ENCODE peak calls at places on chromosomes 1 and 21, in six cellular contexts. V, F, U, B, J and C are unnamed samples.

GRCh38 chr1:186225089-186225488 is 150.0 kb downstream of the TPR start:
- DNase-seq in J (peak), F (peak), B (no peak), U (no peak), V (no peak), C (no peak)

GRCh38 chr1:224719716-224720115 is 103.6 kb downstream of the CNIH3 start:
- DNase-seq in B (no peak), J (no peak), U (no peak), F (no peak), V (no peak), C (no peak)

GRCh38 chr1:20584890-20585289 is 4.0 kb upstream of the CDA start:
- DNase-seq in F (no peak), B (no peak), V (peak), J (no peak), U (no peak), C (peak)

GRCh38 chr1:157584503-157584902 is 13.4 kb downstream of the FCRL4 start:
- DNase-seq in F (no peak), J (no peak), V (no peak), U (no peak), B (no peak), C (no peak)

GRCh38 chr21:45102391-45102932 is 28.1 kb downstream of the ADARB1 start:
- DNase-seq in J (peak), U (no peak), V (no peak), B (no peak), F (peak), C (no peak)

GRCh38 chr1:11498956-11499824 is 20.2 kb downstream of the DISP3 start:
- DNase-seq in U (peak), J (no peak), F (no peak), B (no peak), V (no peak), C (no peak)

GRCh38 chr1:39683591-39684312 is 7.5 kb downstream of the HPCAL4 start:
- DNase-seq in V (peak), U (no peak), J (no peak), F (no peak), B (no peak), C (no peak)

GRCh38 chr1:165679282-165680036 is 18.9 kb downstream of the ALDH9A1 start:
- DNase-seq in J (no peak), V (no peak), B (no peak), F (no peak), U (no peak), C (no peak)

GRCh38 chr21:45420061-45420521 is 15.1 kb downstream of the COL18A1 start:
- DNase-seq in V (no peak), B (no peak), U (no peak), F (no peak), J (no peak), C (no peak)

GRCh38 chr1:16348414-16349182 is 3.7 kb downstream of the FBXO42 start:
- DNase-seq in V (no peak), J (peak), U (no peak), F (peak), B (no peak), C (peak)

GRCh38 chr21:40662889-40663288 is 184.1 kb downstream of the DSCAM start:
- DNase-seq in J (no peak), F (no peak), V (no peak), B (no peak), U (no peak), C (no peak)

GRCh38 chr21:36059823-36060158 is 535 bp downstream of the SETD4 start:
- DNase-seq in J (peak), V (no peak), F (no peak), B (no peak), U (no peak), C (no peak)

GRCh38 chr1:18486195-18486594 is 5.5 kb downstream of the KLHDC7A start:
- DNase-seq in F (no peak), U (no peak), B (peak), J (no peak), V (peak), C (no peak)

GRCh38 chr1:115771847-115772457 is 3.4 kb upstream of the CASQ2 start:
- DNase-seq in V (peak), F (peak), J (peak), U (peak), B (peak), C (peak)

GRCh38 chr1:246503341-246503740 is 3.7 kb downstream of the SMYD3 start:
- DNase-seq in B (no peak), F (no peak), U (no peak), J (no peak), V (no peak), C (peak)

GRCh38 chr1:204723131-204723787 is 37.7 kb upstream of the LRRN2 start:
- DNase-seq in U (no peak), F (no peak), J (no peak), V (peak), B (no peak), C (no peak)

GRCh38 chr1:160086162-160086892 is 5.0 kb downstream of the KCNJ9 start:
- DNase-seq in F (no peak), J (no peak), B (no peak), V (no peak), U (no peak), C (no peak)

GRCh38 chr1:247639381-247639981 is 34.1 kb downstream of the OR2G3 start:
- DNase-seq in U (peak), B (peak), V (peak), F (no peak), J (peak), C (peak)
- H4K8ac ChIP-seq in U (no peak), B (peak), V (no peak), F (no peak), J (peak), C (no peak)

GRCh38 chr1:38004284-38005101 is 821 bp downstream of the FHL3 start:
- DNase-seq in J (no peak), V (no peak), U (no peak), B (no peak), F (peak), C (no peak)

GRCh38 chr1:38003261-38004250 is 1.8 kb downstream of the FHL3 start:
- DNase-seq in J (no peak), B (no peak), V (no peak), U (no peak), F (peak), C (peak)

GRCh38 chr1:38009088-38009840 is 3.3 kb upstream of the UTP11 start:
- DNase-seq in F (peak), B (no peak), U (no peak), V (no peak), J (no peak), C (peak)

GRCh38 chr1:38005195-38006007 is at the start of gene FHL3:
- DNase-seq in J (peak), F (peak), U (peak), B (no peak), V (peak), C (peak)

DNA sequence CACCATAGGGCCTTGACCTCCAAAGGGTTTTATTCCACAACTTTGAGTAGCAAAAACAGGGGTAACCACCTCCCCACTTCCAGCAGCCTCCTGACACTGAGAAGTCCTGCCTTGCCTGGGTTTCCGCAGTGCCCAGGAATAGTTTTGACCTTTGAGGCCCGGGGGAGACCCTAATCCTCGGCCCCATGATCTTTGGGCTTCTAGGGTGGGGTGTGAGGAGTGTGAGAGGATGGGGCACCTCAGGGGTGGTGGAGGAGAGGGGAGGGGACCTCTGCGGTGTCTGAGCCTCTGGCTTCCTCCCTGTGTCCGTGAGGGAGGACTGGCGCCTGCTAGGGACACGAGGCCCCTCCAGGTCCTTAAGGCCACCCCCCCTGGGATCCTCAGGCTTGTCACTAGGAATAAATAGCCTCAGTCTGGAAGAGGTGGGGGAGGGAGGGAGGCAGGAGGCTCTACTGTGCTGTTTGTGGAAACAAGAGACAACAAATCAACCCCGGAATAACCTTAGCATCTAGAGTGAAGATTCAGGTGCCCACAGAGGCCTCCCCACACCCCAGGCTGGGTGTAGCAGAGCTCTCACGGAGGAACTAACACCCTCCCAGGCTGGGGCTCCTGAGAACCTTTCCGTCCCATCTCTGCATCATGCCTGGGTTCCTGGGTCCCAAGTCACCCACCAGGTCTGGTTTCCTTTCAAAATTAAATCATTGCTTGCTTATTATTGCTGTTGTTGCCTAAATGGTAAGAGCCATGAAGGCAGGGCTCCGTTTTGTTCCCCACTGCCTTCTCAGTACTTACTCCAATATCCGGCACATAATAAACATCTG is 904 bp upstream of the FHL3 start:
- DNase-seq in J (no peak), B (no peak), V (no peak), F (no peak), U (no peak), C (no peak)
- H3K14ac ChIP-seq in J (peak), B (no peak), V (no peak), F (no peak), U (no peak), C (peak)

GRCh38 chr1:93662481-93663190 is 19.0 kb downstream of the BCAR3 start:
- DNase-seq in B (no peak), J (peak), V (no peak), U (no peak), F (peak), C (peak)
- H4K8ac ChIP-seq in B (no peak), J (no peak), V (no peak), U (no peak), F (peak), C (peak)

GRCh38 chr1:65002508-65003315 is 36.4 kb upstream of the JAK1 start:
- DNase-seq in V (peak), B (no peak), U (peak), F (peak), J (peak), C (peak)

GRCh38 chr1:65003316-65003664 is 36.9 kb upstream of the JAK1 start:
- DNase-seq in F (no peak), B (no peak), J (no peak), V (no peak), U (no peak), C (no peak)

GRCh38 chr1:65002156-65002507 is 35.8 kb upstream of the JAK1 start:
- DNase-seq in F (no peak), J (no peak), V (peak), B (no peak), U (no peak), C (no peak)

GRCh38 chr1:64996541-64997257 is 30.4 kb upstream of the JAK1 start:
- DNase-seq in F (no peak), V (no peak), J (no peak), U (no peak), B (no peak), C (no peak)

DNA sequence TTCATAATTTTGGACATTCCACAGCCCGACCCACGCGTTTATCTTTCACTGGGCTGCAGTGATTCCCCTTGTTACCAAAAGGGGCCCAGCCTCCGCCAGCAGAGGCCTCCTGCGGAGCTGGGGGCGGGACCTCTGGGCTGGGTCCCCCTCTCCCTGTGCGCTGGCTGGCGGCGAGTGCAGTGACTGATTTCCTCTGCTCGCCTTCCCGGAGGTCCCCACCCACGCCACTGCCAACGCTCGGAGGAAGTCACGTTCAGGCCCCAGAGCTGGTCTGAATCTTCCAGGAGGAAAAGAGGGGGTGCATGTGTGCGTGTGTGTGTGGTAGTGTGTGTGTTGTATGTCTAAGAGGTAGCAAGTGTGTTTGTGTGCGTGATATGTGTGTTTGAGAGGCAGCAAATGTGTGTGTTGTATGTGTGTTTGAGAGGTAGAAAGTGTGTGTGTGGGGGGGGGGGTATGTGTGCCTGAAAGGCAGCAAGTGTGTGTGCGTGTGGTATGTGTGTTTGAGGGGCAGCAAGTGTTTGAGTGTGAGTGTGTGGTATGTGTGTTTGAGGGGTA is 35.0 kb upstream of the JAK1 start:
- DNase-seq in V (peak), U (no peak), B (no peak), J (peak), F (peak), C (peak)
- H3K14ac ChIP-seq in V (no peak), U (no peak), B (no peak), J (peak), F (no peak), C (peak)

GRCh38 chr1:81327103-81327728 is 473.5 kb upstream of the ADGRL2 start:
- DNase-seq in B (no peak), V (no peak), F (no peak), U (no peak), J (no peak), C (no peak)

GRCh38 chr1:81330111-81330510 is 470.6 kb upstream of the ADGRL2 start:
- DNase-seq in V (no peak), F (no peak), B (no peak), J (no peak), U (no peak), C (no peak)

GRCh38 chr1:81329061-81329460 is 471.7 kb upstream of the ADGRL2 start:
- DNase-seq in V (no peak), U (no peak), B (no peak), J (no peak), F (no peak), C (no peak)

GRCh38 chr1:81325404-81325803 is 475.3 kb upstream of the ADGRL2 start:
- DNase-seq in U (no peak), F (no peak), V (no peak), J (no peak), B (no peak), C (no peak)

GRCh38 chr1:81327743-81328142 is 473.0 kb upstream of the ADGRL2 start:
- DNase-seq in U (peak), V (no peak), J (no peak), B (no peak), F (no peak), C (no peak)
- H4K8ac ChIP-seq in U (no peak), V (no peak), J (no peak), B (no peak), F (no peak), C (no peak)

GRCh38 chr1:113074237-113074636 is 1.2 kb downstream of the LRIG2 start:
- DNase-seq in F (peak), U (no peak), V (no peak), B (no peak), J (peak), C (no peak)
- H3K14ac ChIP-seq in F (no peak), U (no peak), V (no peak), B (no peak), J (no peak), C (no peak)

DNA sequence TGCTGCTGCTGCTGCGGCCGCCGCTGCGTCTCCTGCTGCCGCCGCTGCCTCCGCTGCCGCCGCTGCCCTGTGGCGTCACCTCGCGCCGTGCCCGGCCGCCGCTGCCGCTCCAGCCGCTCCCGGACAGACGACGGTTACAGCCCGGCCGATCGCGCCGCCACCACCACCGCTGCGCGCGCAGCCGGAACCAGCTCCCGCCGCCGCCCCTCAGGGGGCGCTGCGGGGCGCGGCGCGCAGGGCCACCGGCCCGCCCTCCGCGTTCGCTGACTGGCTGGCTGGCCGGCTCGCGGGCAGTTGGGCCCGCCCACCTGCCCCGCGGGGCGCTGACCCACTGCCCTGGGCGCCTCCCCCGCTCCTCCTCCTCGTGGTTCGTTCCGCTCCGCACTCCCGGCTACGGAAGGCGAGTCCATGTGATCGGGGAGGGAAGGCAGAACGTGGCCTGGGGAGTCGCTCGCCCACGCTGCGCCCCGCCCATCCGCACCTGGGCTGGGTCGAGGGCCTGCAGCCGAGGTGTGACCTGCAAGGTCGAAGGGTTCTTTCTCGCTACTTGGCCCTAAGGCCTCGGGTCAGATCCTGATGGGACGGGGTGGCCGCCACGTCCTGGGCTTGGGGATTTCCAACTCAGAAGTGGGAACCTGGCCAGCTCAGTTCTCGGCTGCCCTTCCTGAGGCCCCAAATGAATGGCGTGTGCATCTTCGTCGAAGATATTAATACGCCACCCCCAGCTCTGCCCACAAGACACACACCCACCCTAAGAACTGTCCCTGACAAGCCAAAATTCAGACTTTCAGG is at the start of gene PTP4A2:
- DNase-seq in U (peak), B (peak), F (peak), V (peak), J (peak), C (peak)
- H4K8ac ChIP-seq in U (no peak), B (peak), F (peak), V (no peak), J (peak), C (peak)

DNA sequence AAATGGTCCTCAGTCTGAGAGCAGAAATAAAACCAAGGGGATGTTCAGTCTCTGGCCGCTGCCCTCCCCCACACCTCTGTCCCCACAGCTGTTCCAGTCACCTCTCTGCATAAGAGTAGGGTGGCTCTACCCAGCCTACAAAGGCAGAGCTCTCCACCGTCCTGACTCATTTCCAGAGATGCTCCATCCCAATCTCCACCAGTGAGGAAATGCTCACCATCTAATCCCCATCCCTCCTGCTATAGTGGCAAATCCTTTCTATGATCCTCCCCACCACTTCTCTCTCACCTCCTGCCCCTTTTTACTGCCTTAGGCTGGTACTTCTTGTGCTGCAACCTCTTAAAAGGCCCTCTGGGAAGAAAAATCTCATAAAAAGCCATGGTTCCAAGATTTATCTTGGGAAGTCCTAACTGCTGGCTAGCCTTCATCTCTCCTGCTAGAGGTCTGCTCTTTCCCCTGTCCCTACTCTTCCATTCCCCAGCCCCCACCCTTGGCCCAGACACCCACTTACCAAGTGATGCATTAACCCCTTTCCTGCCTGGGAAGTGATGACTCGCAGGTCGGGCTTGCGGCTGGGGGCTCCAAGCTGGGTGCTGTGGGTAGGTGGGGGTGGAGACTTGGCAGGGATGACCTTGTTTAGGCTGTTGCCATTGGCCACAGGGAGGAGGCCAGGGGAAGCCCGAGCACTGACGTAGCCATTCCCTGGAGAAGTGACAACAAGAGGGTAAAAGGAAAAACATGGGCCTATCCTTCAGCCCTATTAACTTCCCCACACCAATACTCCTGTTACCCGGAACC is 23.9 kb downstream of the MEF2D start:
- DNase-seq in F (peak), J (no peak), B (no peak), V (peak), U (no peak), C (peak)
- H3K14ac ChIP-seq in F (no peak), J (no peak), B (no peak), V (peak), U (no peak), C (peak)

GRCh38 chr1:110034451-110035235 is at the start of gene STRIP1:
- DNase-seq in B (peak), J (peak), F (peak), V (peak), U (peak), C (peak)

GRCh38 chr1:110032327-110032726 is 2.1 kb upstream of the STRIP1 start:
- DNase-seq in U (no peak), V (no peak), J (peak), B (no peak), F (no peak), C (no peak)

GRCh38 chr1:110035236-110035752 is 870 bp downstream of the STRIP1 start:
- DNase-seq in B (no peak), F (no peak), U (peak), J (no peak), V (no peak), C (peak)

GRCh38 chr1:110033421-110033820 is 1.0 kb upstream of the STRIP1 start:
- DNase-seq in U (no peak), B (no peak), J (no peak), V (no peak), F (no peak), C (no peak)

DNA sequence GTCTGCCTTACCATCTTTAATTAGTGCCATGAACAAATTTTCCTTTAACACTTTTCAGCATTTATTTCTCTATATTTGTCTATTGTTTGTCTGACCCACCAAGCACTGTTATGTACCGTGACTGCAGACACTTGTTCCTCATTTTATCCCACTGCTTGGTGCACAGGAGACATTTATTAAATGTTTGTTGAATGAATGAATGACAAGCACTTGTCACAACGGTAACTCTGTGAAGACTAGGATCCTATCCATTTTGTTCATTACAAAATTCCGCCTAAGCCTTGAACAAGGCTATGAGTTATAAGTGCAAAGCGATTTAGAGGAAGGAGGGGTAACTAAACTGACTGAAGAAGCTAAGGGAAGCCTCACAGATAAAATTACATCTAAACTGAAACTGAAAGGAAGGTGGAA is 379 bp upstream of the STRIP1 start:
- DNase-seq in U (no peak), J (no peak), V (no peak), F (no peak), B (no peak), C (no peak)
- H4K8ac ChIP-seq in U (no peak), J (no peak), V (peak), F (no peak), B (no peak), C (peak)